ENCODE peak calls at places on chromosomes 13 and 19, in ten cellular contexts. One of them, this sample, is unnamed.
A peak's percentile ranks its signal among the peaks of the same experiment; 100 is the strongest.

GRCh38 chr19:33273065-33273736 is 29.1 kb downstream of the CEBPA start:
- DNase-seq in EH: no peak
- DNase-seq in type B pancreatic cell: no peak
- DNase-seq in T-helper 1 cell: no peak
- DNase-seq in astrocyte of the spinal cord: no peak
- DNase-seq in A549: no peak
- DNase-seq in stimulated activated naive CD8-positive, alpha-beta T cell treated with anti-CD3 and anti-CD28 coated beads, Interleukin-15, Interleukin-2, amounts not matched to agents 100 U/mL and 50 U/mL, for 24 hours: no peak
- DNase-seq in activated CD4-positive, alpha-beta T cell treated with anti-CD3 and anti-CD28 coated beads, Interleukin-2, amount 50 U/mL, for 1 hour: no peak
- DNase-seq in SW480: no peak
- DNase-seq in stimulated activated CD4-positive, alpha-beta T cell treated with anti-CD3 and anti-CD28 coated beads, Interleukin-2, amount 100 ng/mL, for 48 hours: no peak
- DNase-seq in this sample: no peak

GRCh38 chr19:43078311-43078710 is 4.2 kb downstream of the PSG2 start:
- DNase-seq in stimulated activated naive CD8-positive, alpha-beta T cell treated with anti-CD3 and anti-CD28 coated beads, Interleukin-15, Interleukin-2, amounts not matched to agents 100 U/mL and 50 U/mL, for 24 hours: no peak
- DNase-seq in SW480: no peak
- DNase-seq in type B pancreatic cell: no peak
- DNase-seq in activated CD4-positive, alpha-beta T cell treated with anti-CD3 and anti-CD28 coated beads, Interleukin-2, amount 50 U/mL, for 1 hour: no peak
- DNase-seq in EH: peak; percentile 91
- DNase-seq in stimulated activated CD4-positive, alpha-beta T cell treated with anti-CD3 and anti-CD28 coated beads, Interleukin-2, amount 100 ng/mL, for 48 hours: no peak
- DNase-seq in astrocyte of the spinal cord: no peak
- DNase-seq in A549: no peak
- DNase-seq in T-helper 1 cell: no peak
- DNase-seq in this sample: no peak

GRCh38 chr19:47111081-47111589 is 2.4 kb downstream of the ZC3H4 start:
- DNase-seq in A549: no peak
- DNase-seq in stimulated activated naive CD8-positive, alpha-beta T cell treated with anti-CD3 and anti-CD28 coated beads, Interleukin-15, Interleukin-2, amounts not matched to agents 100 U/mL and 50 U/mL, for 24 hours: peak; percentile 65
- DNase-seq in type B pancreatic cell: no peak
- DNase-seq in T-helper 1 cell: peak; percentile 36
- DNase-seq in SW480: peak; percentile 39
- DNase-seq in activated CD4-positive, alpha-beta T cell treated with anti-CD3 and anti-CD28 coated beads, Interleukin-2, amount 50 U/mL, for 1 hour: peak; percentile 41
- DNase-seq in EH: peak; percentile 24
- DNase-seq in astrocyte of the spinal cord: no peak
- DNase-seq in stimulated activated CD4-positive, alpha-beta T cell treated with anti-CD3 and anti-CD28 coated beads, Interleukin-2, amount 100 ng/mL, for 48 hours: peak; percentile 36
- DNase-seq in this sample: no peak

GRCh38 chr19:14300281-14300680 is 81.0 kb upstream of the ADGRE5 start:
- DNase-seq in stimulated activated naive CD8-positive, alpha-beta T cell treated with anti-CD3 and anti-CD28 coated beads, Interleukin-15, Interleukin-2, amounts not matched to agents 100 U/mL and 50 U/mL, for 24 hours: no peak
- DNase-seq in EH: no peak
- DNase-seq in type B pancreatic cell: no peak
- DNase-seq in T-helper 1 cell: no peak
- DNase-seq in A549: no peak
- DNase-seq in SW480: peak; percentile 53
- DNase-seq in activated CD4-positive, alpha-beta T cell treated with anti-CD3 and anti-CD28 coated beads, Interleukin-2, amount 50 U/mL, for 1 hour: no peak
- DNase-seq in astrocyte of the spinal cord: no peak
- DNase-seq in stimulated activated CD4-positive, alpha-beta T cell treated with anti-CD3 and anti-CD28 coated beads, Interleukin-2, amount 100 ng/mL, for 48 hours: no peak
- DNase-seq in this sample: no peak

GRCh38 chr13:75635621-75636338 is at the start of gene LMO7:
- DNase-seq in activated CD4-positive, alpha-beta T cell treated with anti-CD3 and anti-CD28 coated beads, Interleukin-2, amount 50 U/mL, for 1 hour: peak; percentile 32
- DNase-seq in stimulated activated CD4-positive, alpha-beta T cell treated with anti-CD3 and anti-CD28 coated beads, Interleukin-2, amount 100 ng/mL, for 48 hours: peak; percentile 16
- DNase-seq in SW480: peak; percentile 72
- DNase-seq in type B pancreatic cell: peak; percentile 73
- DNase-seq in A549: peak; percentile 23
- DNase-seq in astrocyte of the spinal cord: peak; percentile 73
- DNase-seq in EH: peak; percentile 84
- DNase-seq in T-helper 1 cell: peak; percentile 35
- DNase-seq in stimulated activated naive CD8-positive, alpha-beta T cell treated with anti-CD3 and anti-CD28 coated beads, Interleukin-15, Interleukin-2, amounts not matched to agents 100 U/mL and 50 U/mL, for 24 hours: peak; percentile 45
- DNase-seq in this sample: no peak

GRCh38 chr13:52892925-52893324 is 44.5 kb upstream of the PCDH8 start:
- DNase-seq in EH: no peak
- DNase-seq in T-helper 1 cell: no peak
- DNase-seq in activated CD4-positive, alpha-beta T cell treated with anti-CD3 and anti-CD28 coated beads, Interleukin-2, amount 50 U/mL, for 1 hour: no peak
- DNase-seq in type B pancreatic cell: no peak
- DNase-seq in stimulated activated CD4-positive, alpha-beta T cell treated with anti-CD3 and anti-CD28 coated beads, Interleukin-2, amount 100 ng/mL, for 48 hours: no peak
- DNase-seq in A549: no peak
- DNase-seq in stimulated activated naive CD8-positive, alpha-beta T cell treated with anti-CD3 and anti-CD28 coated beads, Interleukin-15, Interleukin-2, amounts not matched to agents 100 U/mL and 50 U/mL, for 24 hours: no peak
- DNase-seq in SW480: no peak
- DNase-seq in astrocyte of the spinal cord: no peak
- DNase-seq in this sample: no peak

GRCh38 chr13:59790626-59791025 is 373.1 kb downstream of the DIAPH3 start:
- DNase-seq in astrocyte of the spinal cord: peak; percentile 29
- DNase-seq in type B pancreatic cell: no peak
- DNase-seq in T-helper 1 cell: no peak
- DNase-seq in stimulated activated CD4-positive, alpha-beta T cell treated with anti-CD3 and anti-CD28 coated beads, Interleukin-2, amount 100 ng/mL, for 48 hours: no peak
- DNase-seq in EH: peak; percentile 56
- DNase-seq in activated CD4-positive, alpha-beta T cell treated with anti-CD3 and anti-CD28 coated beads, Interleukin-2, amount 50 U/mL, for 1 hour: no peak
- DNase-seq in SW480: no peak
- DNase-seq in stimulated activated naive CD8-positive, alpha-beta T cell treated with anti-CD3 and anti-CD28 coated beads, Interleukin-15, Interleukin-2, amounts not matched to agents 100 U/mL and 50 U/mL, for 24 hours: no peak
- DNase-seq in A549: no peak
- DNase-seq in this sample: no peak

GRCh38 chr13:48160879-48161278 is 66.0 kb upstream of the MED4 start:
- DNase-seq in A549: no peak
- DNase-seq in type B pancreatic cell: no peak
- DNase-seq in SW480: no peak
- DNase-seq in T-helper 1 cell: no peak
- DNase-seq in EH: peak; percentile 14
- DNase-seq in astrocyte of the spinal cord: peak; percentile 34
- DNase-seq in activated CD4-positive, alpha-beta T cell treated with anti-CD3 and anti-CD28 coated beads, Interleukin-2, amount 50 U/mL, for 1 hour: no peak
- DNase-seq in stimulated activated naive CD8-positive, alpha-beta T cell treated with anti-CD3 and anti-CD28 coated beads, Interleukin-15, Interleukin-2, amounts not matched to agents 100 U/mL and 50 U/mL, for 24 hours: no peak
- DNase-seq in stimulated activated CD4-positive, alpha-beta T cell treated with anti-CD3 and anti-CD28 coated beads, Interleukin-2, amount 100 ng/mL, for 48 hours: no peak
- DNase-seq in this sample: no peak

GRCh38 chr13:28329395-28330158 is 165.4 kb downstream of the FLT1 start:
- DNase-seq in stimulated activated naive CD8-positive, alpha-beta T cell treated with anti-CD3 and anti-CD28 coated beads, Interleukin-15, Interleukin-2, amounts not matched to agents 100 U/mL and 50 U/mL, for 24 hours: no peak
- DNase-seq in A549: no peak
- DNase-seq in activated CD4-positive, alpha-beta T cell treated with anti-CD3 and anti-CD28 coated beads, Interleukin-2, amount 50 U/mL, for 1 hour: no peak
- DNase-seq in EH: peak; percentile 99
- DNase-seq in SW480: no peak
- DNase-seq in stimulated activated CD4-positive, alpha-beta T cell treated with anti-CD3 and anti-CD28 coated beads, Interleukin-2, amount 100 ng/mL, for 48 hours: no peak
- DNase-seq in T-helper 1 cell: no peak
- DNase-seq in astrocyte of the spinal cord: peak; percentile 86
- DNase-seq in type B pancreatic cell: no peak
- DNase-seq in this sample: no peak

GRCh38 chr19:51368366-51369282 is at the start of gene CLDND2:
- DNase-seq in stimulated activated naive CD8-positive, alpha-beta T cell treated with anti-CD3 and anti-CD28 coated beads, Interleukin-15, Interleukin-2, amounts not matched to agents 100 U/mL and 50 U/mL, for 24 hours: peak; percentile 73
- DNase-seq in activated CD4-positive, alpha-beta T cell treated with anti-CD3 and anti-CD28 coated beads, Interleukin-2, amount 50 U/mL, for 1 hour: peak; percentile 8
- DNase-seq in T-helper 1 cell: no peak
- DNase-seq in type B pancreatic cell: no peak
- DNase-seq in SW480: peak; percentile 25
- DNase-seq in EH: no peak
- DNase-seq in stimulated activated CD4-positive, alpha-beta T cell treated with anti-CD3 and anti-CD28 coated beads, Interleukin-2, amount 100 ng/mL, for 48 hours: no peak
- DNase-seq in A549: no peak
- DNase-seq in astrocyte of the spinal cord: no peak
- DNase-seq in this sample: no peak

This sample was measured in mesenteric fat pad.